ENCODE peak calls at places on chromosomes 16 and 17, in nine cellular contexts. W is NB4, H is fibroblast of lung, E is HepG2, S is AG10803, L is GM23338, Y is neural progenitor cell, R is HL-60, V is H9. D is an unnamed sample.

GRCh38 chr16:22063888-22064467 is 28.4 kb upstream of the VWA3A start:
- DNase-seq in W (no peak), H (no peak), E (no peak), S (no peak), L (no peak), Y (peak), R (no peak), V (no peak), D (no peak)

GRCh38 chr17:81513669-81514484 is 1.3 kb upstream of the ACTG1 start:
- DNase-seq in W (peak), H (peak), E (peak), S (peak), L (peak), Y (peak), R (peak), V (peak), D (no peak)

GRCh38 chr17:66625321-66625767 is 209.6 kb upstream of the CACNG5 start:
- DNase-seq in W (peak), H (peak), E (peak), S (peak), L (peak), Y (peak), R (no peak), V (no peak), D (no peak)

GRCh38 chr16:57868913-57869520 is 66.7 kb upstream of the KIFC3 start:
- DNase-seq in W (no peak), H (no peak), E (peak), S (no peak), L (no peak), Y (no peak), R (no peak), V (no peak), D (no peak)

GRCh38 chr16:19696312-19696711 is 21.7 kb downstream of the KNOP1 start:
- DNase-seq in W (no peak), H (peak), E (no peak), S (peak), L (no peak), Y (no peak), R (peak), V (no peak), D (peak)

GRCh38 chr17:69064476-69064875 is 3.7 kb upstream of the ABCA9 start:
- DNase-seq in W (no peak), H (no peak), E (no peak), S (no peak), L (no peak), Y (no peak), R (no peak), V (no peak), D (no peak)

GRCh38 chr16:56861092-56861610 is 3.9 kb upstream of the SLC12A3 start:
- DNase-seq in W (peak), H (peak), E (peak), S (no peak), L (no peak), Y (peak), R (no peak), V (no peak), D (no peak)

GRCh38 chr17:82775033-82775823 is 23.4 kb downstream of the TBCD start:
- DNase-seq in W (peak), H (peak), E (peak), S (peak), L (peak), Y (peak), R (no peak), V (peak), D (no peak)

GRCh38 chr17:17440938-17441730 is 35.7 kb upstream of the MED9 start:
- DNase-seq in W (no peak), H (no peak), E (no peak), S (no peak), L (no peak), Y (no peak), R (no peak), V (no peak), D (no peak)

GRCh38 chr17:78132086-78132676 is 1.6 kb downstream of the TMC8 start:
- DNase-seq in W (no peak), H (no peak), E (no peak), S (no peak), L (peak), Y (no peak), R (peak), V (peak), D (no peak)

GRCh38 chr16:88192601-88193000 is 190.2 kb upstream of the ZNF469 start:
- DNase-seq in W (no peak), H (no peak), E (no peak), S (no peak), L (no peak), Y (no peak), R (no peak), V (no peak), D (no peak)

GRCh38 chr16:80347900-80348299 is 192.9 kb upstream of the DYNLRB2 start:
- DNase-seq in W (no peak), H (peak), E (no peak), S (peak), L (no peak), Y (no peak), R (no peak), V (no peak), D (no peak)

GRCh38 chr16:87705780-87706277 is 60.0 kb downstream of the KLHDC4 start:
- DNase-seq in W (no peak), H (no peak), E (peak), S (no peak), L (no peak), Y (peak), R (no peak), V (no peak), D (no peak)

GRCh38 chr17:41428591-41429326 is 4.4 kb upstream of the KRT37 start:
- DNase-seq in W (no peak), H (peak), E (peak), S (peak), L (no peak), Y (peak), R (no peak), V (no peak), D (no peak)

GRCh38 chr16:84818133-84818532 is 1.7 kb upstream of the CRISPLD2 start:
- DNase-seq in W (no peak), H (no peak), E (no peak), S (no peak), L (no peak), Y (no peak), R (no peak), V (no peak), D (no peak)

GRCh38 chr16:12674096-12674495 is 129.6 kb downstream of the CPPED1 start:
- DNase-seq in W (no peak), H (no peak), E (no peak), S (peak), L (no peak), Y (no peak), R (no peak), V (no peak), D (no peak)

GRCh38 chr16:11390573-11391495 is 45.6 kb downstream of the RMI2 start:
- DNase-seq in W (no peak), H (no peak), E (no peak), S (no peak), L (no peak), Y (peak), R (no peak), V (no peak), D (no peak)

GRCh38 chr17:17060930-17061329 is 18.7 kb downstream of the MPRIP start:
- DNase-seq in W (no peak), H (no peak), E (no peak), S (no peak), L (no peak), Y (no peak), R (no peak), V (peak), D (no peak)

GRCh38 chr16:82451449-82451848 is 175.3 kb upstream of the CDH13 start:
- DNase-seq in W (no peak), H (no peak), E (no peak), S (no peak), L (no peak), Y (no peak), R (no peak), V (no peak), D (no peak)

GRCh38 chr17:55726440-55726839 is 3.8 kb upstream of the TMEM100 start:
- DNase-seq in W (no peak), H (peak), E (no peak), S (peak), L (no peak), Y (no peak), R (no peak), V (no peak), D (peak)

GRCh38 chr17:53032861-53033271 is 789.9 kb upstream of the KIF2B start:
- DNase-seq in W (peak), H (peak), E (peak), S (no peak), L (peak), Y (peak), R (peak), V (peak), D (no peak)

GRCh38 chr16:79090966-79091365 is 509.6 kb downstream of the MAF start:
- DNase-seq in W (peak), H (no peak), E (no peak), S (no peak), L (no peak), Y (no peak), R (no peak), V (no peak), D (no peak)

GRCh38 chr17:39527220-39527813 is 66.0 kb downstream of the CDK12 start:
- DNase-seq in W (peak), H (peak), E (peak), S (peak), L (peak), Y (peak), R (peak), V (no peak), D (no peak)
- TF ChIP-seq CTCF in W (peak), H (peak), E (peak), S (peak), L (peak), Y (peak), R (peak), V (peak), D (peak)

GRCh38 chr16:3460121-3460520 is 16.6 kb downstream of the NAA60 start:
- DNase-seq in W (no peak), H (no peak), E (no peak), S (no peak), L (no peak), Y (no peak), R (no peak), V (no peak), D (no peak)

GRCh38 chr16:3460585-3460984 is 17.1 kb downstream of the NAA60 start:
- DNase-seq in W (no peak), H (no peak), E (no peak), S (no peak), L (no peak), Y (no peak), R (no peak), V (no peak), D (no peak)

GRCh38 chr16:3459401-3460090 is 16.1 kb downstream of the NAA60 start:
- DNase-seq in W (no peak), H (no peak), E (no peak), S (no peak), L (peak), Y (peak), R (no peak), V (no peak), D (no peak)

GRCh38 chr16:3458852-3459361 is 15.4 kb downstream of the NAA60 start:
- DNase-seq in W (no peak), H (peak), E (peak), S (peak), L (no peak), Y (no peak), R (peak), V (no peak), D (no peak)

GRCh38 chr16:3461120-3461519 is 17.6 kb downstream of the NAA60 start:
- DNase-seq in W (peak), H (no peak), E (no peak), S (no peak), L (no peak), Y (peak), R (no peak), V (no peak), D (no peak)
- TF ChIP-seq CTCF in W (no peak), H (no peak), E (no peak), S (no peak), L (peak), Y (no peak), R (no peak), V (no peak), D (no peak)

DNA sequence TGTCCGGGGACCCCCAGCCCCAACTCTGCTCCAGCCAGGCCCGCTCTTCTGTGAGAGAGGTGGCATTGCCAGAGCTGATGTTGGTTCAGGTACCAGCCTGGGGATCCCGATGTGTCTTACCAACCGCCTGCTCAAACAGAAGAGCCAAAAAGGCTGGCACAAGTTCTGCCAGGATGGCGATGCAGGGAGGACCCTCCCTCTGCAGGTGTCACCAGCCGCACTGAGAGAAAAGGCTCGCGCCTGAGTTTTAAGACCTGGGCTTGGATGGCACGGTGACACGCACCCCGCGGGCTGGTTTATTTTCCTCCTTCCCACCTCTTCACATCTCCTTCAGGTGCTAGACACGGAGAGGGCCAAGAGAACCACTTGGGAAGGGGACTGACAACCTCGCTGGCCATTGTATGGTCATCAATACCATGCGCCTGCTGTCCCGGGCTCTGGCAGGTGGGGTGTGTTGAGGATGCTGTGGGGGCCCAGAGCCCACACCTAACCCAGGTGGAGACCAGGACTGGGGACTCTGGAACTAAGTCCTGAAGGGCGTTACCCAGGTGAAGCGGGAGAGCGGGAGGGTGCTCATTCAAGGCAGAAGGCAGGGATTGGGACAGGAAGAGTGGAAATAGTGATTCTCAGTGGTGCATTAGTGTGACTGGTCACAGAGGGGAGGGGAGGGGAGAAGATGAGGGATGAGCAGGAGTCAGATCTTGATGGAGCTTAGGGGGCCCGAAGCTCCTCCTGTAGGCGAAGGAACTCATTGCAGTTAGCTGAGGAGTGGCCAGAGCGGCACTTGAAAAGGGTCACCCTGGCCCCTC is 16.3 kb downstream of the FOXJ1 start:
- DNase-seq in W (no peak), H (no peak), E (no peak), S (no peak), L (peak), Y (peak), R (no peak), V (peak), D (no peak)
- TF ChIP-seq CTCF in W (no peak), H (peak), E (peak), S (peak), L (peak), Y (peak), R (no peak), V (peak), D (no peak)

DNA sequence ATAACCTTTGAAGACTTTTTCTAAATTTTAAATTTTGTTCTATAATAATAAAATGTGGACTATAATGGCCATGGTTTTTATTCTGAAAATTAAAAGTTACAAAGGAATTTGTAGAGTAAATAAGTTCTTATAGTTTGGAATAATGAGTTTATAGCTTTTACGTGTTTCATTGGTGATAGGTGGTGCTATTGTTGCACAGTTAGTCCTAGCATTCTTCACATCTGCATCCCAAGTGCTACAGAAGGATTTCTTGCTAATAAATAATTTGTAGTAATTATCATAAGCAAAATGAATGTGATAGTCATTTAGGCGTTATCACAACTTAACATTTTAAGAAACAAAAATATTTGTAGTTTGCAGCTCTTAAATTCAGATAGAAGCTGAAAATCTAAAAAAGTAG is 67.9 kb downstream of the BCAS3 start:
- DNase-seq in W (no peak), H (peak), E (no peak), S (no peak), L (no peak), Y (no peak), R (no peak), V (no peak), D (no peak)
- TF ChIP-seq CTCF in W (no peak), H (peak), E (peak), S (no peak), L (peak), Y (peak), R (no peak), V (no peak), D (peak)

GRCh38 chr16:72858611-72859493 is 189.1 kb downstream of the ZFHX3 start:
- DNase-seq in W (no peak), H (peak), E (no peak), S (no peak), L (no peak), Y (no peak), R (no peak), V (no peak), D (no peak)

GRCh38 chr16:72859581-72859980 is 188.3 kb downstream of the ZFHX3 start:
- DNase-seq in W (no peak), H (no peak), E (no peak), S (no peak), L (no peak), Y (no peak), R (no peak), V (no peak), D (no peak)

GRCh38 chr16:72854537-72854936 is 193.4 kb downstream of the ZFHX3 start:
- DNase-seq in W (no peak), H (no peak), E (no peak), S (no peak), L (no peak), Y (no peak), R (no peak), V (no peak), D (no peak)

GRCh38 chr16:72857841-72858594 is 189.9 kb downstream of the ZFHX3 start:
- DNase-seq in W (no peak), H (no peak), E (no peak), S (no peak), L (no peak), Y (peak), R (no peak), V (no peak), D (no peak)

GRCh38 chr16:72856797-72857196 is 191.1 kb downstream of the ZFHX3 start:
- DNase-seq in W (peak), H (no peak), E (peak), S (no peak), L (peak), Y (peak), R (peak), V (peak), D (no peak)
- TF ChIP-seq CTCF in W (peak), H (peak), E (peak), S (peak), L (peak), Y (peak), R (peak), V (peak), D (no peak)

GRCh38 chr17:1379208-1379929 is 20.7 kb downstream of the YWHAE start:
- DNase-seq in W (no peak), H (no peak), E (no peak), S (no peak), L (no peak), Y (no peak), R (no peak), V (no peak), D (no peak)
- TF ChIP-seq CTCF in W (no peak), H (no peak), E (no peak), S (no peak), L (no peak), Y (no peak), R (no peak), V (no peak), D (no peak)

DNA sequence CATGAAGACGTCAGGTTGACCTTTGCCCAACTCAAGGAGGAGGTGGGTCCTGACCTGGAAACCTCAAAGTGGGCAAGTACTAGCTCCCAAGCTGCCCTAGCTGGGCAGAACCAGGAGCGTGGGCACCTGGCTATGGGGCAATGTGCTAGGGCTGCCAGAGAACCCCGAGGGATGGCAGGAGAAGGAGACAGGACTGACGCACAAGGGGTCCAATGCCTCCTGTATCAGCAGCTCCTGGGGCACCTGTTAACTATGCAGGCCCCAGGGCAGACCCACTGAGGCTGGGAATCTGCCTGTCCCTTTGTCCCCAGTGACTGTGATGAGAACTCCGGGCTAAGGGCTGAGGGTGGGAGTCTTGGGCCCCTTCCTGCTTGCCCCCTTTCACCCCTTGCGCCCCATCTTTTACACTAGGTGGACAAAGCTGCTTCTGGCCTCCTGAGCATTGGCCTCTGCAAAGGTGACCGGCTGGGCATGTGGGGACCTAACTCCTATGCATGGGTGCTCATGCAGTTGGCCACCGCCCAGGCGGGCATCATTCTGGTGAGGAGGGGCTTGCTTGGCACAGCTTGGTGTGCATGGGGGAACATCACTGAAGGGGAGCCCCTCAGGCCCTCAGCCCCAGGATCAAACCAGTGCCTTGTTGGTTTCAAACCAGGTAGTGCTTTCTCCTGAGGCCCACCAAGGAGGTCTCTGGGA is 7.7 kb downstream of the CHAD start:
- DNase-seq in W (no peak), H (no peak), E (no peak), S (no peak), L (no peak), Y (no peak), R (no peak), V (no peak), D (no peak)
- TF ChIP-seq CTCF in W (no peak), H (no peak), E (no peak), S (no peak), L (no peak), Y (no peak), R (no peak), V (no peak), D (no peak)

DNA sequence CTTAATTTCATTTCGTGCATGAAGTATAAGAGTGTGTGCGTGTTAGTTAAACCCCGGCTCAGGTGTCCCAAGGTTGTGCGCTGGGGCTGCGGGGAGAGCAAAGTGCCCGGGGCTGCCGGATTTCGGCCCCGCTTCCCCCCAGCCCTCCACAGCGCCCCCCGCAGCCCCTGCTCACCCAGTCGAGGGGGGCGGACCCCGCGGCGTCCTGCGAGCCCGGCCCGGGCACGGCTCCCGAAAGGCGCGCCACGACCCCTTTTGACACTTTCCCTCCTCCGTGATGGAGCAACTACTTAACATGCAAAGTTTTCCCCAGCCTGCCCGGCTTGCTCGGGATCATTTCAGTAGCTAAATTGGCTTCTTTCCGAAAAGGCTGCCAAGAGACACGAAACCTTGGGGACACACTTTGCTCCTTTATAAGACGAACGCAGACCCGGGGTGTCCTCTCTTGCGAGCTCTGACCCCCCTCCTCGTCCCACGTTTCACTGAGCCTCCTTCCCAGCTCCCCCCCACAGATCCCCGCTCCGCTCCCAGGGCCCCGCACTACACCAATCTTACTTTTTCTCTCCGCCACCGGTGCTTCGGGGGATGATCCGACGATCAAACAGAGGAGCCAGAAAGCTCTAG is 589 bp downstream of the C17orf58 start:
- DNase-seq in W (peak), H (peak), E (no peak), S (no peak), L (peak), Y (peak), R (no peak), V (peak), D (no peak)
- TF ChIP-seq CTCF in W (no peak), H (no peak), E (peak), S (no peak), L (peak), Y (peak), R (no peak), V (peak), D (no peak)

GRCh38 chr16:7313170-7313569 is 19.5 kb upstream of the RBFOX1 start:
- DNase-seq in W (peak), H (no peak), E (peak), S (no peak), L (peak), Y (peak), R (no peak), V (no peak), D (no peak)
- TF ChIP-seq CTCF in W (peak), H (no peak), E (peak), S (peak), L (peak), Y (peak), R (no peak), V (peak), D (no peak)

D was measured in AG09319.